ENCODE peak calls at places on chromosomes 7 and 10, in nine cellular contexts. One of them, this sample, is unnamed.

GRCh38 chr7:139004321-139005075 is 23.3 kb upstream of the KIAA1549 start:
- DNase-seq in ovary: no peak
- DNase-seq in heart left ventricle: no peak
- DNase-seq in IMR-90: no peak
- DNase-seq in transverse colon: no peak
- DNase-seq in adrenal gland: no peak
- DNase-seq in upper lobe of left lung: no peak
- DNase-seq in tibial nerve: no peak
- DNase-seq in HCT116: no peak
- DNase-seq in this sample: no peak

GRCh38 chr10:55628260-55628701 is 732.8 kb downstream of the ZWINT start:
- DNase-seq in ovary: no peak
- DNase-seq in heart left ventricle: peak; percentile 48
- DNase-seq in IMR-90: no peak
- DNase-seq in transverse colon: no peak
- DNase-seq in adrenal gland: peak; percentile 79
- DNase-seq in upper lobe of left lung: no peak
- DNase-seq in tibial nerve: no peak
- DNase-seq in HCT116: no peak
- DNase-seq in this sample: no peak

GRCh38 chr7:23246540-23246939 is at the start of gene GPNMB:
- DNase-seq in ovary: no peak
- DNase-seq in heart left ventricle: no peak
- DNase-seq in IMR-90: peak; percentile 58
- DNase-seq in transverse colon: peak; percentile 17
- DNase-seq in adrenal gland: peak; percentile 33
- DNase-seq in upper lobe of left lung: peak; percentile 51
- DNase-seq in tibial nerve: peak; percentile 28
- DNase-seq in HCT116: no peak
- DNase-seq in this sample: peak; percentile 66

GRCh38 chr7:11517853-11518252 is 314.1 kb downstream of the THSD7A start:
- DNase-seq in ovary: no peak
- DNase-seq in heart left ventricle: no peak
- DNase-seq in IMR-90: no peak
- DNase-seq in transverse colon: no peak
- DNase-seq in adrenal gland: no peak
- DNase-seq in upper lobe of left lung: no peak
- DNase-seq in tibial nerve: no peak
- DNase-seq in HCT116: no peak
- DNase-seq in this sample: no peak

GRCh38 chr10:126964190-126964589 is 59.0 kb downstream of the DOCK1 start:
- DNase-seq in ovary: no peak
- DNase-seq in heart left ventricle: no peak
- DNase-seq in IMR-90: no peak
- DNase-seq in transverse colon: no peak
- DNase-seq in adrenal gland: no peak
- DNase-seq in upper lobe of left lung: no peak
- DNase-seq in tibial nerve: no peak
- DNase-seq in HCT116: no peak
- DNase-seq in this sample: no peak

GRCh38 chr10:124225468-124226270 is 132.3 kb upstream of the CHST15 start:
- DNase-seq in ovary: no peak
- DNase-seq in heart left ventricle: no peak
- DNase-seq in IMR-90: no peak
- DNase-seq in transverse colon: no peak
- DNase-seq in adrenal gland: no peak
- DNase-seq in upper lobe of left lung: no peak
- DNase-seq in tibial nerve: no peak
- DNase-seq in HCT116: no peak
- DNase-seq in this sample: no peak

GRCh38 chr7:95545007-95545615 is 51.2 kb downstream of the PDK4 start:
- DNase-seq in ovary: no peak
- DNase-seq in heart left ventricle: no peak
- DNase-seq in IMR-90: peak; percentile 65
- DNase-seq in transverse colon: peak; percentile 73
- DNase-seq in adrenal gland: peak; percentile 57
- DNase-seq in upper lobe of left lung: peak; percentile 49
- DNase-seq in tibial nerve: no peak
- DNase-seq in HCT116: peak; percentile 47
- DNase-seq in this sample: peak; percentile 67

GRCh38 chr7:106896268-106896667 is 31.2 kb downstream of the PIK3CG start:
- DNase-seq in ovary: no peak
- DNase-seq in heart left ventricle: no peak
- DNase-seq in IMR-90: no peak
- DNase-seq in transverse colon: no peak
- DNase-seq in adrenal gland: no peak
- DNase-seq in upper lobe of left lung: no peak
- DNase-seq in tibial nerve: no peak
- DNase-seq in HCT116: no peak
- DNase-seq in this sample: no peak

GRCh38 chr7:253491-254336 is 36.3 kb upstream of the FOXL3 start:
- DNase-seq in ovary: no peak
- DNase-seq in heart left ventricle: peak; percentile 51
- DNase-seq in IMR-90: no peak
- DNase-seq in transverse colon: no peak
- DNase-seq in adrenal gland: no peak
- DNase-seq in upper lobe of left lung: no peak
- DNase-seq in tibial nerve: no peak
- DNase-seq in HCT116: no peak
- DNase-seq in this sample: no peak

GRCh38 chr10:98149858-98150257 is 15.4 kb downstream of the R3HCC1L start:
- DNase-seq in ovary: no peak
- DNase-seq in heart left ventricle: no peak
- DNase-seq in IMR-90: no peak
- DNase-seq in transverse colon: no peak
- DNase-seq in adrenal gland: no peak
- DNase-seq in upper lobe of left lung: no peak
- DNase-seq in tibial nerve: no peak
- DNase-seq in HCT116: no peak
- DNase-seq in this sample: no peak

GRCh38 chr7:155398944-155399343 is 59.0 kb upstream of the EN2 start:
- DNase-seq in ovary: no peak
- DNase-seq in heart left ventricle: no peak
- DNase-seq in IMR-90: no peak
- DNase-seq in transverse colon: no peak
- DNase-seq in adrenal gland: no peak
- DNase-seq in upper lobe of left lung: no peak
- DNase-seq in tibial nerve: no peak
- DNase-seq in HCT116: no peak
- DNase-seq in this sample: no peak

GRCh38 chr10:76133597-76134255 is 702.3 kb downstream of the LRMDA start:
- DNase-seq in ovary: no peak
- DNase-seq in heart left ventricle: no peak
- DNase-seq in IMR-90: no peak
- DNase-seq in transverse colon: no peak
- DNase-seq in adrenal gland: no peak
- DNase-seq in upper lobe of left lung: no peak
- DNase-seq in tibial nerve: no peak
- DNase-seq in HCT116: no peak
- DNase-seq in this sample: no peak

GRCh38 chr7:91929463-91929862 is 11.2 kb upstream of the AKAP9 start:
- DNase-seq in ovary: no peak
- DNase-seq in heart left ventricle: no peak
- DNase-seq in IMR-90: no peak
- DNase-seq in transverse colon: no peak
- DNase-seq in adrenal gland: no peak
- DNase-seq in upper lobe of left lung: no peak
- DNase-seq in tibial nerve: no peak
- DNase-seq in HCT116: no peak
- DNase-seq in this sample: no peak

GRCh38 chr7:156614434-156615264 is 25.9 kb upstream of the RNF32 start:
- DNase-seq in ovary: no peak
- DNase-seq in heart left ventricle: no peak
- DNase-seq in IMR-90: no peak
- DNase-seq in transverse colon: peak; percentile 42
- DNase-seq in adrenal gland: no peak
- DNase-seq in upper lobe of left lung: peak; percentile 34
- DNase-seq in tibial nerve: no peak
- DNase-seq in HCT116: no peak
- DNase-seq in this sample: no peak

GRCh38 chr7:31890751-31891150 is 179.5 kb downstream of the PDE1C start:
- DNase-seq in ovary: no peak
- DNase-seq in heart left ventricle: no peak
- DNase-seq in IMR-90: no peak
- DNase-seq in transverse colon: no peak
- DNase-seq in adrenal gland: no peak
- DNase-seq in upper lobe of left lung: no peak
- DNase-seq in tibial nerve: no peak
- DNase-seq in HCT116: no peak
- DNase-seq in this sample: no peak

GRCh38 chr10:83127942-83128575 is 1011.2 kb upstream of the GHITM start:
- DNase-seq in ovary: no peak
- DNase-seq in heart left ventricle: no peak
- DNase-seq in IMR-90: no peak
- DNase-seq in transverse colon: no peak
- DNase-seq in adrenal gland: no peak
- DNase-seq in upper lobe of left lung: no peak
- DNase-seq in tibial nerve: no peak
- DNase-seq in HCT116: no peak
- DNase-seq in this sample: no peak

GRCh38 chr10:122459586-122460273 is 1.6 kb upstream of the HTRA1 start:
- DNase-seq in ovary: peak; percentile 72
- DNase-seq in heart left ventricle: no peak
- DNase-seq in IMR-90: peak; percentile 58
- DNase-seq in transverse colon: no peak
- DNase-seq in adrenal gland: no peak
- DNase-seq in upper lobe of left lung: no peak
- DNase-seq in tibial nerve: no peak
- DNase-seq in HCT116: no peak
- DNase-seq in this sample: peak; percentile 55

GRCh38 chr10:5434017-5434753 is 21.8 kb downstream of the NET1 start:
- DNase-seq in ovary: no peak
- DNase-seq in heart left ventricle: no peak
- DNase-seq in IMR-90: peak; percentile 81
- DNase-seq in transverse colon: no peak
- DNase-seq in adrenal gland: no peak
- DNase-seq in upper lobe of left lung: no peak
- DNase-seq in tibial nerve: no peak
- DNase-seq in HCT116: peak; percentile 37
- DNase-seq in this sample: no peak

GRCh38 chr7:134701272-134701671 is 54.6 kb downstream of the BPGM start:
- DNase-seq in ovary: no peak
- DNase-seq in heart left ventricle: no peak
- DNase-seq in IMR-90: peak; percentile 42
- DNase-seq in transverse colon: no peak
- DNase-seq in adrenal gland: no peak
- DNase-seq in upper lobe of left lung: no peak
- DNase-seq in tibial nerve: no peak
- DNase-seq in HCT116: no peak
- DNase-seq in this sample: no peak

GRCh38 chr10:120891367-120891766 is 40.2 kb downstream of the WDR11 start:
- DNase-seq in ovary: no peak
- DNase-seq in heart left ventricle: no peak
- DNase-seq in IMR-90: peak; percentile 49
- DNase-seq in transverse colon: no peak
- DNase-seq in adrenal gland: no peak
- DNase-seq in upper lobe of left lung: no peak
- DNase-seq in tibial nerve: no peak
- DNase-seq in HCT116: no peak
- DNase-seq in this sample: no peak

GRCh38 chr10:133082685-133083421 is 4.9 kb upstream of the ADGRA1 start:
- DNase-seq in ovary: no peak
- DNase-seq in heart left ventricle: peak; percentile 44
- DNase-seq in IMR-90: no peak
- DNase-seq in transverse colon: no peak
- DNase-seq in adrenal gland: no peak
- DNase-seq in upper lobe of left lung: no peak
- DNase-seq in tibial nerve: no peak
- DNase-seq in HCT116: no peak
- DNase-seq in this sample: no peak

GRCh38 chr10:11631890-11632587 is 20.6 kb upstream of the USP6NL start:
- DNase-seq in ovary: no peak
- DNase-seq in heart left ventricle: no peak
- DNase-seq in IMR-90: no peak
- DNase-seq in transverse colon: peak; percentile 38
- DNase-seq in adrenal gland: no peak
- DNase-seq in upper lobe of left lung: no peak
- DNase-seq in tibial nerve: no peak
- DNase-seq in HCT116: no peak
- DNase-seq in this sample: no peak

GRCh38 chr7:129958643-129959479 is 6.1 kb upstream of the UBE2H start:
- DNase-seq in ovary: peak; percentile 40
- DNase-seq in heart left ventricle: no peak
- DNase-seq in IMR-90: peak; percentile 91
- DNase-seq in transverse colon: peak; percentile 74
- DNase-seq in adrenal gland: peak; percentile 92
- DNase-seq in upper lobe of left lung: peak; percentile 80
- DNase-seq in tibial nerve: no peak
- DNase-seq in HCT116: peak; percentile 69
- DNase-seq in this sample: no peak
- TF ChIP-seq POLR2A in ovary: no peak
- TF ChIP-seq POLR2A in heart left ventricle: peak; percentile 12
- TF ChIP-seq POLR2A in IMR-90: no peak
- TF ChIP-seq POLR2A in transverse colon: no peak
- TF ChIP-seq POLR2A in adrenal gland: no peak
- TF ChIP-seq POLR2A in upper lobe of left lung: no peak
- TF ChIP-seq POLR2A in tibial nerve: no peak
- TF ChIP-seq POLR2A in HCT116: no peak
- TF ChIP-seq POLR2A in this sample: no peak

DNA sequence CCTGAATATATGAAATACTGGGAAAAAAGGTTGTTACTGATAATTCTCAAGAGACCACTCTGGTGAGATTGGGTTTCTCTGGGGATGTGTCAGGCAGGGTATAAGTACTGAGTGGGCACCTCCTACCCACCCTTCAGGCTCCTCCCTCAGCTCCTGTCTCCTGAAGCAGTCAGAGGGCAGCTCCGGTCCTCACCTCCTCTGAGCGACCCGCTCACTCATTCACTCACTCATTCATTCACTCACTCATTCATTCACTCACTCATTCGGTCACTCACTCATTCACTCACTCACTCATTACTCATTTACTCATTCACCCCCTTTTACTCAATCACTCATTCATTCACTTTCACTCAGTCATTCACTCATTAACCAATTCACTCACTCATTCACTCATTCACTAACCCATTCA is 6.9 kb upstream of the PFKP start:
- DNase-seq in ovary: no peak
- DNase-seq in heart left ventricle: no peak
- DNase-seq in IMR-90: no peak
- DNase-seq in transverse colon: no peak
- DNase-seq in adrenal gland: no peak
- DNase-seq in upper lobe of left lung: no peak
- DNase-seq in tibial nerve: no peak
- DNase-seq in HCT116: no peak
- DNase-seq in this sample: no peak
- TF ChIP-seq POLR2A in ovary: no peak
- TF ChIP-seq POLR2A in heart left ventricle: no peak
- TF ChIP-seq POLR2A in IMR-90: no peak
- TF ChIP-seq POLR2A in transverse colon: no peak
- TF ChIP-seq POLR2A in adrenal gland: no peak
- TF ChIP-seq POLR2A in upper lobe of left lung: no peak
- TF ChIP-seq POLR2A in tibial nerve: no peak
- TF ChIP-seq POLR2A in HCT116: no peak
- TF ChIP-seq POLR2A in this sample: no peak

GRCh38 chr10:21292763-21293517 is 232.5 kb downstream of the SKIDA1 start:
- DNase-seq in ovary: peak; percentile 64
- DNase-seq in heart left ventricle: peak; percentile 76
- DNase-seq in IMR-90: peak; percentile 98
- DNase-seq in transverse colon: peak; percentile 13
- DNase-seq in adrenal gland: peak; percentile 87
- DNase-seq in upper lobe of left lung: peak; percentile 51
- DNase-seq in tibial nerve: peak; percentile 73
- DNase-seq in HCT116: peak; percentile 95
- DNase-seq in this sample: peak; percentile 64
- TF ChIP-seq POLR2A in ovary: no peak
- TF ChIP-seq POLR2A in heart left ventricle: no peak
- TF ChIP-seq POLR2A in IMR-90: no peak
- TF ChIP-seq POLR2A in transverse colon: no peak
- TF ChIP-seq POLR2A in adrenal gland: peak; percentile 72
- TF ChIP-seq POLR2A in upper lobe of left lung: no peak
- TF ChIP-seq POLR2A in tibial nerve: no peak
- TF ChIP-seq POLR2A in HCT116: no peak
- TF ChIP-seq POLR2A in this sample: no peak

GRCh38 chr10:28822719-28823464 is 145.6 kb downstream of the BAMBI start:
- DNase-seq in ovary: no peak
- DNase-seq in heart left ventricle: no peak
- DNase-seq in IMR-90: no peak
- DNase-seq in transverse colon: no peak
- DNase-seq in adrenal gland: no peak
- DNase-seq in upper lobe of left lung: no peak
- DNase-seq in tibial nerve: no peak
- DNase-seq in HCT116: no peak
- DNase-seq in this sample: no peak
- TF ChIP-seq POLR2A in ovary: no peak
- TF ChIP-seq POLR2A in heart left ventricle: no peak
- TF ChIP-seq POLR2A in IMR-90: no peak
- TF ChIP-seq POLR2A in transverse colon: no peak
- TF ChIP-seq POLR2A in adrenal gland: no peak
- TF ChIP-seq POLR2A in upper lobe of left lung: no peak
- TF ChIP-seq POLR2A in tibial nerve: no peak
- TF ChIP-seq POLR2A in HCT116: no peak
- TF ChIP-seq POLR2A in this sample: no peak

This sample was measured in H54.